ENCODE peak calls at places on chromosomes 5 and 9, in seven cellular contexts. R is activated CD8-positive, alpha-beta memory T cell treated with anti-CD3 and anti-CD28 coated beads for 48 hours; Z is EL; U is hippocampal formation; E is stimulated activated CD4-positive, alpha-beta T cell treated with anti-CD3 and anti-CD28 coated beads, Interleukin-15, amount 100 ng/mL, for 24 hours; N is AG09309; T is SJSA1. J is an unnamed sample.
A peak's percentile ranks its signal among the peaks of the same experiment; 100 is the strongest.

GRCh38 chr9:123087359-123087888 is 54.0 kb downstream of the GPR21 start:
- DNase-seq in T (no peak), E (no peak), U (no peak), R (no peak), N (no peak), Z (no peak), J (no peak)

GRCh38 chr5:16082053-16082452 is 97.5 kb downstream of the MARCHF11 start:
- DNase-seq in Z (peak; percentile 36), R (no peak), U (no peak), E (no peak), T (no peak), N (no peak), J (no peak)

GRCh38 chr5:118825226-118825625 is 163.1 kb downstream of the DTWD2 start:
- DNase-seq in Z (no peak), T (no peak), U (no peak), E (no peak), R (no peak), N (no peak), J (no peak)

GRCh38 chr5:14143843-14144585 is 872 bp downstream of the TRIO start:
- DNase-seq in T (peak; percentile 49), E (peak; percentile 52), U (peak; percentile 37), N (no peak), Z (no peak), R (peak; percentile 9), J (peak; percentile 24)

GRCh38 chr5:179150011-179150410 is 89.8 kb downstream of the ZNF354C start:
- DNase-seq in T (no peak), Z (no peak), E (no peak), N (no peak), R (no peak), U (no peak), J (no peak)

GRCh38 chr5:82115858-82116257 is 144.0 kb downstream of the ATG10 start:
- DNase-seq in Z (no peak), U (no peak), E (no peak), R (no peak), N (no peak), T (no peak), J (no peak)

GRCh38 chr5:19928556-19929421 is 59.2 kb downstream of the CDH18 start:
- DNase-seq in N (peak; percentile 34), R (no peak), T (no peak), E (no peak), U (no peak), Z (peak; percentile 87), J (peak; percentile 89)

GRCh38 chr5:181108578-181109165 is 22.3 kb downstream of the OR2V1 start:
- DNase-seq in U (no peak), N (no peak), Z (no peak), E (no peak), T (no peak), R (no peak), J (no peak)

GRCh38 chr5:6108981-6109595 is 269.3 kb downstream of the MED10 start:
- DNase-seq in N (no peak), T (no peak), U (no peak), Z (no peak), R (no peak), E (no peak), J (no peak)

GRCh38 chr9:129505270-129505881 is 115.5 kb downstream of the C9orf50 start:
- DNase-seq in E (no peak), U (no peak), R (no peak), N (no peak), Z (no peak), T (no peak), J (no peak)

GRCh38 chr5:57219386-57219785 is 45.5 kb downstream of the GPBP1 start:
- DNase-seq in Z (no peak), N (no peak), E (peak; percentile 19), R (no peak), U (no peak), T (no peak), J (no peak)

GRCh38 chr9:89139450-89139849 is 39.2 kb downstream of the SHC3 start:
- DNase-seq in U (no peak), Z (peak; percentile 35), E (no peak), T (no peak), R (no peak), N (no peak), J (peak; percentile 21)

GRCh38 chr9:86322973-86323644 is 31.1 kb downstream of the TUT7 start:
- DNase-seq in Z (peak; percentile 88), N (peak; percentile 57), U (no peak), E (no peak), T (peak; percentile 73), R (no peak), J (peak; percentile 76)

GRCh38 chr5:68330564-68330963 is 115.0 kb downstream of the PIK3R1 start:
- DNase-seq in Z (peak; percentile 38), R (no peak), U (no peak), T (no peak), E (no peak), N (no peak), J (peak; percentile 58)

GRCh38 chr5:80711938-80712337 is 57.2 kb upstream of the DHFR start:
- DNase-seq in Z (peak; percentile 45), T (peak; percentile 28), R (no peak), E (peak; percentile 11), U (peak; percentile 2), N (no peak), J (peak; percentile 26)

GRCh38 chr5:117299940-117300339 is 725.3 kb upstream of the SEMA6A start:
- DNase-seq in E (no peak), N (no peak), T (no peak), U (no peak), R (no peak), Z (no peak), J (no peak)

GRCh38 chr9:111833941-111834340 is 39.2 kb upstream of the SHOC1 start:
- DNase-seq in E (no peak), Z (peak; percentile 65), T (no peak), N (no peak), R (no peak), U (no peak), J (peak; percentile 58)

GRCh38 chr9:127897194-127897692 is 2.2 kb downstream of the ST6GALNAC6 start:
- DNase-seq in Z (peak; percentile 65), E (peak; percentile 47), U (peak; percentile 81), N (no peak), R (no peak), T (no peak), J (peak; percentile 71)

GRCh38 chr5:145787507-145787906 is 47.6 kb downstream of the PRELID2 start:
- DNase-seq in T (no peak), N (no peak), R (no peak), U (no peak), E (no peak), Z (no peak), J (no peak)

GRCh38 chr5:157148734-157149615 is 6.3 kb upstream of the MED7 start:
- DNase-seq in R (no peak), U (peak; percentile 41), N (no peak), Z (peak; percentile 63), T (peak; percentile 50), E (peak; percentile 86), J (peak; percentile 38)

GRCh38 chr9:106643211-106643930 is 219.6 kb upstream of the ZNF462 start:
- DNase-seq in U (no peak), Z (peak; percentile 36), E (no peak), T (no peak), N (no peak), R (no peak), J (no peak)

GRCh38 chr9:113184509-113184908 is 33.7 kb downstream of the SLC31A2 start:
- DNase-seq in Z (no peak), U (no peak), R (no peak), E (no peak), N (no peak), T (no peak), J (peak; percentile 30)

GRCh38 chr5:180119886-180120220 is 48.3 kb upstream of the RNF130 start:
- DNase-seq in N (no peak), R (no peak), Z (no peak), U (no peak), E (no peak), T (no peak), J (no peak)

GRCh38 chr5:168291961-168292782 is 727 bp downstream of the WWC1 start:
- DNase-seq in E (peak; percentile 14), U (no peak), N (no peak), R (no peak), T (peak; percentile 31), Z (peak; percentile 45), J (peak; percentile 56)

GRCh38 chr5:143002459-143003327 is 232.5 kb downstream of the ARHGAP26 start:
- DNase-seq in U (no peak), T (peak; percentile 67), Z (peak; percentile 77), R (no peak), E (peak; percentile 63), N (peak; percentile 84), J (peak; percentile 64)